ENCODE peak calls at places on chromosomes 13 and 19, in eight cellular contexts. J is ascending aorta; L is T-cell; R is GM12891; C is stimulated activated CD4-positive, alpha-beta T cell treated with anti-CD3 and anti-CD28 coated beads, TNF-alpha, amount 100 ng/mL, for 48 hours; Y is NT2/D1; Z is HTR-8/SVneo; D is cardiac muscle cell. O is an unnamed sample.

GRCh38 chr19:21084343-21084742 is 2.3 kb downstream of the ZNF714 start:
- DNase-seq in J (no peak), L (no peak), R (no peak), C (no peak), Y (no peak), Z (no peak), D (no peak), O (no peak)

GRCh38 chr19:16342002-16342715 is 17.5 kb downstream of the KLF2 start:
- DNase-seq in J (no peak), L (peak; percentile 47), R (no peak), C (peak; percentile 63), Y (no peak), Z (no peak), D (no peak), O (no peak)

GRCh38 chr19:55536366-55536765 is 567 bp downstream of the SBK2 start:
- DNase-seq in J (no peak), L (no peak), R (no peak), C (no peak), Y (no peak), Z (no peak), D (no peak), O (no peak)

GRCh38 chr19:15154002-15154612 is 46.7 kb downstream of the NOTCH3 start:
- DNase-seq in J (no peak), L (peak; percentile 21), R (no peak), C (peak; percentile 19), Y (no peak), Z (no peak), D (peak; percentile 40), O (peak; percentile 58)

GRCh38 chr13:101231751-101232428 is 184.4 kb downstream of the NALCN start:
- DNase-seq in J (no peak), L (no peak), R (no peak), C (no peak), Y (no peak), Z (peak; percentile 2), D (no peak), O (no peak)

GRCh38 chr13:102907016-102907756 is 61.4 kb downstream of the ERCC5 start:
- DNase-seq in J (no peak), L (no peak), R (no peak), C (no peak), Y (no peak), Z (no peak), D (no peak), O (no peak)

GRCh38 chr19:29687897-29688728 is 22.9 kb downstream of the PLEKHF1 start:
- DNase-seq in J (no peak), L (no peak), R (no peak), C (no peak), Y (no peak), Z (no peak), D (no peak), O (no peak)

GRCh38 chr13:98888222-98888889 is 89.5 kb downstream of the DOCK9 start:
- DNase-seq in J (no peak), L (no peak), R (no peak), C (no peak), Y (no peak), Z (no peak), D (peak; percentile 3), O (no peak)

GRCh38 chr13:51959773-51960172 is 51.5 kb downstream of the ATP7B start:
- DNase-seq in J (no peak), L (no peak), R (peak; percentile 38), C (no peak), Y (no peak), Z (no peak), D (no peak), O (no peak)

GRCh38 chr19:27764186-27764804 is 1448.7 kb downstream of the UQCRFS1 start:
- DNase-seq in J (peak; percentile 28), L (no peak), R (no peak), C (no peak), Y (no peak), Z (no peak), D (no peak), O (no peak)

GRCh38 chr13:52004508-52005183 is 6.6 kb downstream of the ATP7B start:
- DNase-seq in J (no peak), L (no peak), R (no peak), C (no peak), Y (no peak), Z (no peak), D (no peak), O (no peak)